ENCODE peak calls at places on chromosomes 12 and 14, in eight cellular contexts. E is ascending aorta, I is cardiac muscle cell, Z is AG10803, T is mammary epithelial cell, Q is Calu3, W is uterus, V is cardiac fibroblast. X is an unnamed sample.

GRCh38 chr12:128338344-128338743 is 71.4 kb downstream of the TMEM132C start:
- DNase-seq in V (no peak), I (no peak), T (no peak), W (no peak), E (no peak), Z (no peak), Q (no peak), X (no peak)

GRCh38 chr12:95943231-95943842 is at the start of gene AMDHD1:
- DNase-seq in Q (peak; percentile 73), T (peak; percentile 52), E (peak; percentile 68), V (peak; percentile 45), I (peak; percentile 82), Z (peak; percentile 40), W (peak; percentile 28), X (peak; percentile 65)

GRCh38 chr12:28017873-28018255 is 45.3 kb upstream of the PTHLH start:
- DNase-seq in W (no peak), V (no peak), Z (no peak), I (no peak), E (no peak), Q (no peak), T (peak; percentile 79), X (no peak)

GRCh38 chr14:22266683-22267082 is 322.3 kb downstream of the DAD1 start:
- DNase-seq in E (no peak), Z (no peak), Q (no peak), I (no peak), V (no peak), T (no peak), W (no peak), X (no peak)

GRCh38 chr14:104827173-104828055 is 26.5 kb downstream of the ZBTB42 start:
- DNase-seq in Z (peak; percentile 24), T (peak; percentile 20), Q (peak; percentile 72), E (peak; percentile 65), V (peak; percentile 41), I (peak; percentile 92), W (peak; percentile 37), X (peak; percentile 61)

GRCh38 chr14:35213143-35213788 is 78.9 kb upstream of the PSMA6 start:
- DNase-seq in V (no peak), I (no peak), T (peak; percentile 40), E (no peak), W (no peak), Z (no peak), Q (no peak), X (no peak)

GRCh38 chr12:27161458-27162228 is 79.3 kb upstream of the C12orf71 start:
- DNase-seq in I (no peak), V (peak; percentile 73), Q (no peak), E (no peak), T (no peak), Z (no peak), W (no peak), X (no peak)

GRCh38 chr14:24430143-24430681 is 458 bp downstream of the KHNYN start:
- DNase-seq in I (peak; percentile 85), W (peak; percentile 83), Q (peak; percentile 72), T (peak; percentile 52), E (peak; percentile 90), Z (peak; percentile 85), V (peak; percentile 85), X (peak; percentile 49)

GRCh38 chr12:3336606-3337311 is 154.2 kb upstream of the PRMT8 start:
- DNase-seq in I (no peak), W (no peak), Q (no peak), Z (no peak), E (no peak), T (peak; percentile 72), V (no peak), X (peak; percentile 10)

GRCh38 chr14:91946313-91947195 is 940 bp downstream of the FBLN5 start:
- DNase-seq in V (peak; percentile 48), Q (no peak), E (peak; percentile 66), I (no peak), T (no peak), Z (peak; percentile 50), W (no peak), X (no peak)

GRCh38 chr14:89201645-89202044 is 215.4 kb downstream of the FOXN3 start:
- DNase-seq in I (no peak), W (no peak), T (no peak), V (no peak), E (no peak), Z (no peak), Q (no peak), X (no peak)

GRCh38 chr14:87667661-87668060 is 325.3 kb downstream of the GALC start:
- DNase-seq in I (no peak), T (no peak), Z (no peak), Q (no peak), E (no peak), V (no peak), W (no peak), X (no peak)

GRCh38 chr14:32186248-32186647 is 15.6 kb upstream of the RNU6-7 start:
- DNase-seq in Q (no peak), T (no peak), I (no peak), W (no peak), Z (no peak), E (no peak), V (no peak), X (no peak)

GRCh38 chr14:91142214-91142668 is 28.4 kb downstream of the DGLUCY start:
- DNase-seq in V (no peak), E (no peak), I (no peak), Q (no peak), T (no peak), Z (no peak), W (no peak), X (no peak)

GRCh38 chr12:46209165-46209564 is 59.7 kb downstream of the SLC38A1 start:
- DNase-seq in T (peak; percentile 55), E (no peak), Z (peak; percentile 40), Q (peak; percentile 12), W (no peak), V (peak; percentile 61), I (no peak), X (no peak)

GRCh38 chr12:65232490-65233077 is 45.9 kb upstream of the MSRB3 start:
- DNase-seq in T (peak; percentile 11), I (no peak), Z (peak; percentile 23), W (no peak), Q (no peak), E (no peak), V (peak; percentile 59), X (no peak)

DNA sequence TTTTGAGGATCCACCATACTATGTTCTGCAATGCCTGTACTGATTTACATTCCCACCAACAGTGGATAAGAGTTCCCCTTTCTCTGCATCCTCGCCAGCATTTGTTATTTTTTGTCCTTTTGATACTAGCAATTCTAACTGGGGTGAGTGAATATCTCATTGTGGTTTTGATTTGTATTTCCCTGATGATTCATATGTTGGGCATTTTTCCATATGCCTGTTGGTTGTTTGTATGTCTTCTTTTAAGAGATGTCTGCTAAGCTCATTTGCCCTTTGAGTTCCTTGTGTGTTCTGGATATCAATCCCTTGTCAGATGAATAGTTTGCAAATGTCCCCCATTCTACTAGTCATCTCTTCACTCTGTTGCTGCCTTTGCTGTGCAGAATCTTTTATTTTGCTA is 49.0 kb upstream of the MSRB3 start:
- DNase-seq in V (peak; percentile 83), Q (no peak), W (no peak), T (peak; percentile 74), E (no peak), I (no peak), Z (peak; percentile 38), X (no peak)
- TF ChIP-seq CTCF in V (no peak), Q (no peak), W (no peak), T (no peak), E (no peak), I (no peak), Z (no peak), X (no peak)

GRCh38 chr12:92943482-92944250 is 14.6 kb upstream of the EEA1 start:
- DNase-seq in E (no peak), Q (no peak), V (peak; percentile 59), W (no peak), T (no peak), I (no peak), Z (peak; percentile 34), X (no peak)
- TF ChIP-seq CTCF in E (peak; percentile 23), Q (no peak), V (peak; percentile 26), W (no peak), T (peak; percentile 29), I (peak; percentile 36), Z (peak; percentile 34), X (peak; percentile 29)

GRCh38 chr12:15910468-15910863 is 666 bp upstream of the DERA start:
- DNase-seq in I (no peak), Z (no peak), W (no peak), E (no peak), Q (no peak), T (no peak), V (no peak), X (no peak)

DNA sequence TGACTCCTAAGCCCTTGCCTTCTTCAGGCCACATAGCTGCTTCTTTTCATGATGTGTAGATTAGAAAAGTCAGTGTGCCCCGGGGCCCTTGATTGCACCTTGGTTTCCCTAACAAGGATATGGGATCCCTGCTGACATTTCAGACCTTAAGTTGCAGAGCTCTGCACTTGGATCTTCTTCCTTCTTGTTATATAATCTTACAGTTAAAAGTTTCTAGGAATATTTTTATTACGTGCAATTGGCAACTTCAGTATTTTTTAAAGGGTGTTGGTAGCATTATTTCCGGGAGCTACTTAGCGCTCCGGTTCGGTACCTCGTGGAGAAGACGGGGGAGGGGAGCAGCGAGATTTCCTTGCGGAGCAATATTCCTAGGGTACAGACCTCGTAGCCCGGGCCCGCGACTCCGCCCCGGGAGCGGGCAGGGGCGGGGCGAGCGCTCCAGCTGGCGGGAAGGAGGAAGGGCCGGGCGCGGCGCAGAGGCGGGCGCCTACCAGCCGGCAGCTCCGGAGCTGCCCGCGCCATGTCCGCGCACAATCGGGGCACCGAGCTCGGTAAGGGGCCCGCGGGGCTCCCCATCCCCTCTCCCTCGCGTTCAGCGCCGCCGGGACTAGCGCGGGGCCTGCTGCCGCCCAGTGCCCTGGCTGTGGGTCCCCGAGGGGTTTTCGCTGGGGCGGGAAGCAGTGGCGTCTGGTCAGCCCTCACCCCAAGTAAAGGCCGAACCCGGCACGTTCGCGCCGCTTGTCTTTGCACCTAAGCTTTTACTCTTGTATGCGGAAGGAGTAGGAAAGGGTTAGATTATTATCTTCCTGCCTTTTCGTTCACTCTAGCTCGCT is at the start of gene DERA:
- DNase-seq in E (peak; percentile 87), Z (peak; percentile 72), W (peak; percentile 82), Q (peak; percentile 90), V (peak; percentile 69), T (peak; percentile 78), I (peak; percentile 87), X (peak; percentile 74)
- TF ChIP-seq CTCF in E (no peak), Z (no peak), W (peak; percentile 22), Q (no peak), V (no peak), T (no peak), I (no peak), X (no peak)

GRCh38 chr12:69676257-69677012 is 22.7 kb downstream of the BEST3 start:
- DNase-seq in E (no peak), V (no peak), T (no peak), W (no peak), I (no peak), Q (no peak), Z (no peak), X (no peak)
- TF ChIP-seq CTCF in E (no peak), V (no peak), T (peak; percentile 35), W (no peak), I (no peak), Q (no peak), Z (peak; percentile 21), X (no peak)

DNA sequence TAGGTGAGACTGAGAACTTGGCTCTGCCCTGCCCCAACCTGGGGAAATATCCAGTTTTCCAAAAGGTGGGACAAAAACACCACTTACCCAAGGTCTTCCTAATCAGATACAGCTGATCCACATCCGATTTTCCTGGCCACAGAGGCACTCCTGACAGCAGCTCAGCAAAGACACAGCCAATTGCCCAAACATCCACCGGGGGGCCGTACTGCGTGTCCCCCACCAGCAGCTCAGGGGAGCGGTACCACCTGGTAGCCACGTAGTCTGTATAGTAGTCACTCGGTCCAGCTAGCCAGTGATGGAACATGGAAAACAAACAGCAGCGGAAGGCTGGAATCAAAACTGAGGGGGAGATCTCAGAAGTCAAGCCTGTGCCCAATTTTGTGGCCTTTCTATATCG is 28.8 kb downstream of the DMAC2L start:
- DNase-seq in W (no peak), Q (no peak), T (no peak), Z (no peak), E (no peak), V (no peak), I (no peak), X (no peak)
- TF ChIP-seq CTCF in W (no peak), Q (no peak), T (peak; percentile 4), Z (no peak), E (no peak), V (peak; percentile 8), I (no peak), X (no peak)

X was measured in neural crest cell.